ENCODE peak calls at places on chromosomes 13 and 19, in eight cellular contexts. One of them, this sample, is unnamed.

GRCh38 chr19:54481326-54481930 is 8.3 kb upstream of the CDC42EP5 start:
- DNase-seq in fibroblast of lung: peak
- DNase-seq in heart right ventricle: peak
- DNase-seq in upper lobe of right lung: no peak
- DNase-seq in CD8-positive, alpha-beta T cell: peak
- DNase-seq in ovary: no peak
- DNase-seq in Panc1: no peak
- DNase-seq in AG04450: no peak
- DNase-seq in this sample: no peak

GRCh38 chr19:40388486-40388885 is 1.5 kb downstream of the HIPK4 start:
- DNase-seq in upper lobe of right lung: no peak
- DNase-seq in AG04450: no peak
- DNase-seq in CD8-positive, alpha-beta T cell: no peak
- DNase-seq in heart right ventricle: no peak
- DNase-seq in Panc1: no peak
- DNase-seq in ovary: no peak
- DNase-seq in fibroblast of lung: no peak
- DNase-seq in this sample: no peak

GRCh38 chr13:70125693-70126092 is 17.4 kb upstream of the KLHL1 start:
- DNase-seq in ovary: no peak
- DNase-seq in fibroblast of lung: no peak
- DNase-seq in CD8-positive, alpha-beta T cell: no peak
- DNase-seq in heart right ventricle: no peak
- DNase-seq in AG04450: no peak
- DNase-seq in upper lobe of right lung: no peak
- DNase-seq in Panc1: no peak
- DNase-seq in this sample: no peak

GRCh38 chr13:21568854-21569253 is 35.1 kb downstream of the MICU2 start:
- DNase-seq in heart right ventricle: no peak
- DNase-seq in ovary: no peak
- DNase-seq in CD8-positive, alpha-beta T cell: no peak
- DNase-seq in fibroblast of lung: no peak
- DNase-seq in Panc1: no peak
- DNase-seq in upper lobe of right lung: no peak
- DNase-seq in AG04450: no peak
- DNase-seq in this sample: no peak

GRCh38 chr19:55644191-55644833 is 863 bp downstream of the ZNF581 start:
- DNase-seq in heart right ventricle: no peak
- DNase-seq in ovary: no peak
- DNase-seq in upper lobe of right lung: no peak
- DNase-seq in Panc1: no peak
- DNase-seq in AG04450: no peak
- DNase-seq in CD8-positive, alpha-beta T cell: no peak
- DNase-seq in fibroblast of lung: no peak
- DNase-seq in this sample: no peak

GRCh38 chr19:13022111-13022858 is 27.0 kb downstream of the NFIX start:
- DNase-seq in heart right ventricle: peak
- DNase-seq in Panc1: no peak
- DNase-seq in fibroblast of lung: peak
- DNase-seq in ovary: peak
- DNase-seq in CD8-positive, alpha-beta T cell: no peak
- DNase-seq in upper lobe of right lung: no peak
- DNase-seq in AG04450: peak
- DNase-seq in this sample: no peak

GRCh38 chr13:93614776-93615175 is 388.2 kb downstream of the GPC6 start:
- DNase-seq in AG04450: no peak
- DNase-seq in fibroblast of lung: no peak
- DNase-seq in Panc1: no peak
- DNase-seq in heart right ventricle: no peak
- DNase-seq in CD8-positive, alpha-beta T cell: no peak
- DNase-seq in upper lobe of right lung: no peak
- DNase-seq in ovary: no peak
- DNase-seq in this sample: no peak

GRCh38 chr19:49428547-49429451 is 3.6 kb downstream of the GFY start:
- DNase-seq in ovary: no peak
- DNase-seq in AG04450: no peak
- DNase-seq in CD8-positive, alpha-beta T cell: no peak
- DNase-seq in fibroblast of lung: no peak
- DNase-seq in upper lobe of right lung: no peak
- DNase-seq in Panc1: no peak
- DNase-seq in heart right ventricle: no peak
- DNase-seq in this sample: no peak

GRCh38 chr13:99658266-99658991 is 157.2 kb downstream of the TM9SF2 start:
- DNase-seq in fibroblast of lung: peak
- DNase-seq in upper lobe of right lung: peak
- DNase-seq in AG04450: no peak
- DNase-seq in ovary: peak
- DNase-seq in CD8-positive, alpha-beta T cell: peak
- DNase-seq in Panc1: no peak
- DNase-seq in heart right ventricle: peak
- DNase-seq in this sample: peak

GRCh38 chr13:47708386-47708785 is 292.7 kb downstream of the SUCLA2 start:
- DNase-seq in CD8-positive, alpha-beta T cell: no peak
- DNase-seq in ovary: no peak
- DNase-seq in AG04450: no peak
- DNase-seq in upper lobe of right lung: no peak
- DNase-seq in fibroblast of lung: peak
- DNase-seq in heart right ventricle: no peak
- DNase-seq in Panc1: no peak
- DNase-seq in this sample: no peak

GRCh38 chr19:11322269-11323024 is 17.0 kb downstream of the RAB3D start:
- DNase-seq in ovary: no peak
- DNase-seq in upper lobe of right lung: no peak
- DNase-seq in fibroblast of lung: no peak
- DNase-seq in CD8-positive, alpha-beta T cell: no peak
- DNase-seq in heart right ventricle: no peak
- DNase-seq in Panc1: no peak
- DNase-seq in AG04450: no peak
- DNase-seq in this sample: no peak

GRCh38 chr13:46656786-46657185 is 103.8 kb downstream of the LRCH1 start:
- DNase-seq in heart right ventricle: no peak
- DNase-seq in upper lobe of right lung: no peak
- DNase-seq in CD8-positive, alpha-beta T cell: no peak
- DNase-seq in Panc1: no peak
- DNase-seq in fibroblast of lung: no peak
- DNase-seq in ovary: no peak
- DNase-seq in AG04450: no peak
- DNase-seq in this sample: no peak

GRCh38 chr13:103537616-103538015 is 471.4 kb upstream of the SLC10A2 start:
- DNase-seq in upper lobe of right lung: no peak
- DNase-seq in ovary: no peak
- DNase-seq in Panc1: no peak
- DNase-seq in AG04450: no peak
- DNase-seq in heart right ventricle: no peak
- DNase-seq in CD8-positive, alpha-beta T cell: no peak
- DNase-seq in fibroblast of lung: no peak
- DNase-seq in this sample: no peak

GRCh38 chr19:10852098-10852800 is 4.0 kb downstream of the C19orf38 start:
- DNase-seq in heart right ventricle: no peak
- DNase-seq in AG04450: peak
- DNase-seq in Panc1: no peak
- DNase-seq in fibroblast of lung: peak
- DNase-seq in ovary: no peak
- DNase-seq in upper lobe of right lung: no peak
- DNase-seq in CD8-positive, alpha-beta T cell: no peak
- DNase-seq in this sample: peak

GRCh38 chr19:38303517-38304351 is at the start of gene C19orf33:
- DNase-seq in AG04450: no peak
- DNase-seq in fibroblast of lung: no peak
- DNase-seq in CD8-positive, alpha-beta T cell: no peak
- DNase-seq in heart right ventricle: peak
- DNase-seq in Panc1: peak
- DNase-seq in ovary: no peak
- DNase-seq in upper lobe of right lung: peak
- DNase-seq in this sample: no peak

GRCh38 chr19:48867922-48868195 is 558 bp downstream of the PLEKHA4 start:
- DNase-seq in CD8-positive, alpha-beta T cell: no peak
- DNase-seq in heart right ventricle: no peak
- DNase-seq in ovary: peak
- DNase-seq in fibroblast of lung: no peak
- DNase-seq in AG04450: no peak
- DNase-seq in upper lobe of right lung: no peak
- DNase-seq in Panc1: no peak
- DNase-seq in this sample: no peak

GRCh38 chr13:111852701-111853100 is 214.2 kb upstream of the SOX1 start:
- DNase-seq in upper lobe of right lung: no peak
- DNase-seq in Panc1: no peak
- DNase-seq in AG04450: no peak
- DNase-seq in CD8-positive, alpha-beta T cell: no peak
- DNase-seq in fibroblast of lung: no peak
- DNase-seq in ovary: no peak
- DNase-seq in heart right ventricle: no peak
- DNase-seq in this sample: no peak

GRCh38 chr13:89150362-89150761 is 1479.2 kb downstream of the SLITRK5 start:
- DNase-seq in upper lobe of right lung: no peak
- DNase-seq in heart right ventricle: no peak
- DNase-seq in ovary: no peak
- DNase-seq in Panc1: no peak
- DNase-seq in fibroblast of lung: peak
- DNase-seq in CD8-positive, alpha-beta T cell: no peak
- DNase-seq in AG04450: no peak
- DNase-seq in this sample: no peak

GRCh38 chr13:35768126-35768525 is 291.6 kb upstream of the MAB21L1 start:
- DNase-seq in CD8-positive, alpha-beta T cell: no peak
- DNase-seq in Panc1: no peak
- DNase-seq in heart right ventricle: no peak
- DNase-seq in ovary: no peak
- DNase-seq in fibroblast of lung: no peak
- DNase-seq in AG04450: no peak
- DNase-seq in upper lobe of right lung: no peak
- DNase-seq in this sample: no peak

GRCh38 chr19:18773682-18774081 is 17.4 kb downstream of the COMP start:
- DNase-seq in CD8-positive, alpha-beta T cell: no peak
- DNase-seq in fibroblast of lung: no peak
- DNase-seq in AG04450: no peak
- DNase-seq in ovary: no peak
- DNase-seq in upper lobe of right lung: no peak
- DNase-seq in Panc1: no peak
- DNase-seq in heart right ventricle: no peak
- DNase-seq in this sample: no peak
- H3K4me3 ChIP-seq in CD8-positive, alpha-beta T cell: no peak
- H3K4me3 ChIP-seq in fibroblast of lung: no peak
- H3K4me3 ChIP-seq in AG04450: no peak
- H3K4me3 ChIP-seq in ovary: no peak
- H3K4me3 ChIP-seq in upper lobe of right lung: no peak
- H3K4me3 ChIP-seq in Panc1: no peak
- H3K4me3 ChIP-seq in heart right ventricle: no peak
- H3K4me3 ChIP-seq in this sample: no peak

GRCh38 chr19:7788933-7789323 is 25.9 kb downstream of the CLEC4M start:
- DNase-seq in fibroblast of lung: no peak
- DNase-seq in AG04450: no peak
- DNase-seq in ovary: no peak
- DNase-seq in upper lobe of right lung: no peak
- DNase-seq in Panc1: no peak
- DNase-seq in CD8-positive, alpha-beta T cell: no peak
- DNase-seq in heart right ventricle: no peak
- DNase-seq in this sample: no peak

GRCh38 chr19:7789447-7789846 is 26.4 kb downstream of the CLEC4M start:
- DNase-seq in AG04450: no peak
- DNase-seq in CD8-positive, alpha-beta T cell: peak
- DNase-seq in heart right ventricle: no peak
- DNase-seq in upper lobe of right lung: no peak
- DNase-seq in Panc1: no peak
- DNase-seq in ovary: no peak
- DNase-seq in fibroblast of lung: no peak
- DNase-seq in this sample: no peak

GRCh38 chr19:7792286-7792685 is 29.2 kb downstream of the CLEC4M start:
- DNase-seq in AG04450: no peak
- DNase-seq in Panc1: no peak
- DNase-seq in fibroblast of lung: no peak
- DNase-seq in CD8-positive, alpha-beta T cell: no peak
- DNase-seq in ovary: no peak
- DNase-seq in heart right ventricle: no peak
- DNase-seq in upper lobe of right lung: no peak
- DNase-seq in this sample: no peak

GRCh38 chr19:7788178-7788932 is 25.3 kb downstream of the CLEC4M start:
- DNase-seq in AG04450: no peak
- DNase-seq in heart right ventricle: no peak
- DNase-seq in ovary: no peak
- DNase-seq in upper lobe of right lung: no peak
- DNase-seq in fibroblast of lung: no peak
- DNase-seq in Panc1: no peak
- DNase-seq in CD8-positive, alpha-beta T cell: no peak
- DNase-seq in this sample: no peak

DNA sequence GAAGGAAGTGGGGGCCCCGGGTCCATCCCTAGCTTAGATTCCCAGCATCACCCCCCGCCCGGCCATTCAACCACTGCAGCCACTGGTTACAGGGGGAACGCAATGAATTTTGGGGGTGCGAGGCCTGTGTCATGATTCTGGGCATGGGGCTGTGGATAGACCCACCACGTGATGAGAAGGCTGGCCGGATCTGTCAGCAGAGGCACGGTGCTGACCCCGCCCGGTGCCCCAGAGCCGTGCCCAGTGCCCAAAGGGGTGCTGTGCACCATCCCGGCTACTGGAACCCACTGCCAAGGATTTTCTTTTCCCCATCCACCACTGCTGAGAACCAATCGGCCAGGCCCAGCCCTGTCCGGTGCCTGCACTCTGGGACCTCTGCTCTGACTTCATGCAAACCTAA is 27.4 kb downstream of the CLEC4M start:
- DNase-seq in fibroblast of lung: no peak
- DNase-seq in Panc1: no peak
- DNase-seq in CD8-positive, alpha-beta T cell: no peak
- DNase-seq in heart right ventricle: no peak
- DNase-seq in AG04450: no peak
- DNase-seq in ovary: no peak
- DNase-seq in upper lobe of right lung: no peak
- DNase-seq in this sample: no peak
- TF ChIP-seq CTCF in fibroblast of lung: no peak
- TF ChIP-seq CTCF in Panc1: no peak
- TF ChIP-seq CTCF in CD8-positive, alpha-beta T cell: no peak
- TF ChIP-seq CTCF in heart right ventricle: no peak
- TF ChIP-seq CTCF in AG04450: no peak
- TF ChIP-seq CTCF in ovary: no peak
- TF ChIP-seq CTCF in upper lobe of right lung: no peak
- TF ChIP-seq CTCF in this sample: no peak

GRCh38 chr19:52155596-52156359 is 15.6 kb downstream of the ZNF836 start:
- DNase-seq in heart right ventricle: no peak
- DNase-seq in fibroblast of lung: no peak
- DNase-seq in ovary: no peak
- DNase-seq in Panc1: no peak
- DNase-seq in CD8-positive, alpha-beta T cell: no peak
- DNase-seq in AG04450: no peak
- DNase-seq in upper lobe of right lung: no peak
- DNase-seq in this sample: no peak
- H3K4me3 ChIP-seq in heart right ventricle: no peak
- H3K4me3 ChIP-seq in fibroblast of lung: no peak
- H3K4me3 ChIP-seq in ovary: no peak
- H3K4me3 ChIP-seq in Panc1: no peak
- H3K4me3 ChIP-seq in CD8-positive, alpha-beta T cell: no peak
- H3K4me3 ChIP-seq in AG04450: no peak
- H3K4me3 ChIP-seq in upper lobe of right lung: no peak
- H3K4me3 ChIP-seq in this sample: no peak

DNA sequence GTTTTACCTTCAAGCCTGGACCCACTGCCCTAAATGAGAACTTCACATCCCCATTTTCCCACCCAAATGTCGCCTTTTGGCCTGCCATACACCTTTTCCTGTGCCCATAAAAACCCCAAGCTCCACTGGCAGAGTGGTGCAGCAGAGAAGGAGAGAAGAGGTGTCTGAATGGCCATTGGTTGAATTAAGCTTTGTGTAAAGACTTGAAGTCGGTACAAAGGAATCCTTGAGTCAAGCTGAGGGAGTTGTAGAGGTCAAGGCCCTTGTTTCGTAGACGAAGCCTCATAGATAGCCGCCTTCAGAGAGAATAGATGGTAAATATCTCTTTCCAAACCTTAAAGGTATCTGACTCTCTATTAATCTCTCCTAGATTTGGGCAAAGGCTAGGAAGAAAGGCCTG is 1479.2 kb upstream of the PRR20A start:
- DNase-seq in Panc1: no peak
- DNase-seq in fibroblast of lung: no peak
- DNase-seq in CD8-positive, alpha-beta T cell: no peak
- DNase-seq in heart right ventricle: no peak
- DNase-seq in ovary: no peak
- DNase-seq in AG04450: no peak
- DNase-seq in upper lobe of right lung: no peak
- DNase-seq in this sample: no peak
- TF ChIP-seq CTCF in Panc1: no peak
- TF ChIP-seq CTCF in fibroblast of lung: no peak
- TF ChIP-seq CTCF in CD8-positive, alpha-beta T cell: no peak
- TF ChIP-seq CTCF in heart right ventricle: no peak
- TF ChIP-seq CTCF in ovary: no peak
- TF ChIP-seq CTCF in AG04450: no peak
- TF ChIP-seq CTCF in upper lobe of right lung: no peak
- TF ChIP-seq CTCF in this sample: no peak

This sample was measured in AG09309.